ENCODE peak calls at places on chromosomes 6 and 20, in six cellular contexts. One of them, this sample, is unnamed.

GRCh38 chr6:6968731-6969552 is 138.8 kb upstream of the RREB1 start:
- DNase-seq in heart right ventricle: no peak
- DNase-seq in pancreas: peak; percentile 44
- DNase-seq in MM.1S: no peak
- DNase-seq in brain microvascular endothelial cell: no peak
- DNase-seq in HCT116: no peak
- DNase-seq in this sample: no peak

GRCh38 chr6:22825210-22825609 is 255.8 kb downstream of the HDGFL1 start:
- DNase-seq in heart right ventricle: no peak
- DNase-seq in pancreas: no peak
- DNase-seq in MM.1S: no peak
- DNase-seq in brain microvascular endothelial cell: no peak
- DNase-seq in HCT116: no peak
- DNase-seq in this sample: no peak

GRCh38 chr20:56442381-56443365 is 25.8 kb upstream of the RTF2 start:
- DNase-seq in heart right ventricle: no peak
- DNase-seq in pancreas: no peak
- DNase-seq in MM.1S: no peak
- DNase-seq in brain microvascular endothelial cell: no peak
- DNase-seq in HCT116: no peak
- DNase-seq in this sample: no peak

GRCh38 chr20:46701556-46701955 is 7.9 kb upstream of the SLC2A10 start:
- DNase-seq in heart right ventricle: no peak
- DNase-seq in pancreas: no peak
- DNase-seq in MM.1S: no peak
- DNase-seq in brain microvascular endothelial cell: no peak
- DNase-seq in HCT116: no peak
- DNase-seq in this sample: no peak

GRCh38 chr6:139515511-139515910 is 141.1 kb upstream of the CITED2 start:
- DNase-seq in heart right ventricle: no peak
- DNase-seq in pancreas: no peak
- DNase-seq in MM.1S: no peak
- DNase-seq in brain microvascular endothelial cell: peak; percentile 60
- DNase-seq in HCT116: no peak
- DNase-seq in this sample: no peak

GRCh38 chr6:112150363-112150762 is 63.0 kb downstream of the FAM229B start:
- DNase-seq in heart right ventricle: no peak
- DNase-seq in pancreas: no peak
- DNase-seq in MM.1S: no peak
- DNase-seq in brain microvascular endothelial cell: no peak
- DNase-seq in HCT116: no peak
- DNase-seq in this sample: no peak

GRCh38 chr6:137914530-137915193 is 47.6 kb downstream of the TNFAIP3 start:
- DNase-seq in heart right ventricle: no peak
- DNase-seq in pancreas: no peak
- DNase-seq in MM.1S: no peak
- DNase-seq in brain microvascular endothelial cell: no peak
- DNase-seq in HCT116: no peak
- DNase-seq in this sample: no peak

GRCh38 chr6:15921243-15921642 is 207.6 kb upstream of the MYLIP start:
- DNase-seq in heart right ventricle: no peak
- DNase-seq in pancreas: no peak
- DNase-seq in MM.1S: no peak
- DNase-seq in brain microvascular endothelial cell: no peak
- DNase-seq in HCT116: no peak
- DNase-seq in this sample: no peak

GRCh38 chr6:127606131-127606562 is 29.2 kb downstream of the C6orf58 start:
- DNase-seq in heart right ventricle: no peak
- DNase-seq in pancreas: no peak
- DNase-seq in MM.1S: peak; percentile 15
- DNase-seq in brain microvascular endothelial cell: peak; percentile 44
- DNase-seq in HCT116: peak; percentile 41
- DNase-seq in this sample: no peak

GRCh38 chr6:170522565-170523183 is 30.4 kb downstream of the PSMB1 start:
- DNase-seq in heart right ventricle: no peak
- DNase-seq in pancreas: no peak
- DNase-seq in MM.1S: no peak
- DNase-seq in brain microvascular endothelial cell: no peak
- DNase-seq in HCT116: peak; percentile 12
- DNase-seq in this sample: no peak

GRCh38 chr20:3485913-3486312 is 15.1 kb downstream of the ATRN start:
- DNase-seq in heart right ventricle: no peak
- DNase-seq in pancreas: no peak
- DNase-seq in MM.1S: no peak
- DNase-seq in brain microvascular endothelial cell: no peak
- DNase-seq in HCT116: no peak
- DNase-seq in this sample: no peak

GRCh38 chr6:110612298-110612697 is 135.9 kb upstream of the SLC22A16 start:
- DNase-seq in heart right ventricle: no peak
- DNase-seq in pancreas: no peak
- DNase-seq in MM.1S: no peak
- DNase-seq in brain microvascular endothelial cell: no peak
- DNase-seq in HCT116: no peak
- DNase-seq in this sample: no peak

GRCh38 chr6:151087861-151088598 is 151.7 kb upstream of the AKAP12 start:
- DNase-seq in heart right ventricle: peak; percentile 67
- DNase-seq in pancreas: no peak
- DNase-seq in MM.1S: no peak
- DNase-seq in brain microvascular endothelial cell: peak; percentile 89
- DNase-seq in HCT116: no peak
- DNase-seq in this sample: no peak

GRCh38 chr6:16690244-16691142 is 70.8 kb downstream of the ATXN1 start:
- DNase-seq in heart right ventricle: no peak
- DNase-seq in pancreas: no peak
- DNase-seq in MM.1S: no peak
- DNase-seq in brain microvascular endothelial cell: no peak
- DNase-seq in HCT116: no peak
- DNase-seq in this sample: no peak

GRCh38 chr20:53935353-53936084 is 134.9 kb downstream of the BCAS1 start:
- DNase-seq in heart right ventricle: no peak
- DNase-seq in pancreas: no peak
- DNase-seq in MM.1S: peak; percentile 39
- DNase-seq in brain microvascular endothelial cell: no peak
- DNase-seq in HCT116: no peak
- DNase-seq in this sample: no peak

GRCh38 chr20:3162080-3162611 is 2.5 kb upstream of the FASTKD5 start:
- DNase-seq in heart right ventricle: no peak
- DNase-seq in pancreas: peak; percentile 46
- DNase-seq in MM.1S: no peak
- DNase-seq in brain microvascular endothelial cell: no peak
- DNase-seq in HCT116: no peak
- DNase-seq in this sample: no peak

GRCh38 chr6:28922841-28923317 is 906 bp downstream of the TRIM27 start:
- DNase-seq in heart right ventricle: peak; percentile 59
- DNase-seq in pancreas: peak; percentile 50
- DNase-seq in MM.1S: peak; percentile 36
- DNase-seq in brain microvascular endothelial cell: peak; percentile 23
- DNase-seq in HCT116: no peak
- DNase-seq in this sample: peak; percentile 63

DNA sequence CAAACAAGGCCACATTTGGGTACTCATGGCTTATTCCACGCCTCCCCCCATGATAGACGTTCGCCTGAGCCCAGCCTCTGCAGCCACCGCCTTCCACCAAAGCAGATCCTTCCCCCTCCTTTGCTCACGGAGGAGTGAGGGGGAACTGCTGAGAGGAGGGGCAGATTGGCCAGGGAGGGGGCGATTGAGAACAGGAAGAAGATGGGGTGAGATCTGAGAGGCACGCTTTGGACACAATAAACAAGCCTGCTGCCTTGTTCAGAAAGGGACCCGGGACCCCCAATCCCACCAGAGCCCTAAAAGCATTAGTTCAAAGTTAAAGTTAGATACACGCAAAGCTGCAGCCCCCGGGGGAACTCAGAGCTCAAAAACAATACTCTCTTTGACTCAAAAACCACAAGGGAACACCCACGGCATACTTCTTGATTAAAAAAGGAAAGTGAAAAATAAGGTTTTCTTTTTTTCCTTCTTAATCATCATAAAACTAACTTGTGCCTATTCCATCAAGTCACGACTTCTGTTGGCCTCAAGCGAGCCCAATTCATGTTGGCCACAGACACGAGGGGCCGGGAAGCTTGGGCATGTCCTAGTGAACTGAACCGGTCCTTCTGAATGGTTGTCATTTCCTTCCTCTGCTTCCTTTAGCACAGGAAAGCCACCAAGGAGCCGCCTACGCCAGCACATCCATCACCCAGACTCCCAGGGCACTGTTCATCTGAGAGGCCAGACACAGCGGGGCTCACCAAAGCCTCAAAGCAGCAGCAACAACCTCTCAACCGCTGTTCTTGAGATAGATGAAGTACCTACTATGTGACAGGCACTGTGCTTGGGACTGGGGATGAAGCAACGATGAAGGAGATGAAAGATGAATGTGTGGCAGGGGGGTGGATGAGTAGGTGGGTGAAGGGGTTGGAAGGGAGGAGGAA is 44.7 kb downstream of the NFATC2 start:
- DNase-seq in heart right ventricle: peak; percentile 30
- DNase-seq in pancreas: no peak
- DNase-seq in MM.1S: no peak
- DNase-seq in brain microvascular endothelial cell: no peak
- DNase-seq in HCT116: no peak
- DNase-seq in this sample: no peak
- H3K4me3 ChIP-seq in heart right ventricle: no peak overlapping the region
- H3K4me3 ChIP-seq in pancreas: no peak overlapping the region
- H3K4me3 ChIP-seq in MM.1S: no peak overlapping the region
- H3K4me3 ChIP-seq in brain microvascular endothelial cell: peak overlapping the region; percentile 20
- H3K4me3 ChIP-seq in HCT116: no peak overlapping the region
- H3K4me3 ChIP-seq in this sample: no peak overlapping the region

DNA sequence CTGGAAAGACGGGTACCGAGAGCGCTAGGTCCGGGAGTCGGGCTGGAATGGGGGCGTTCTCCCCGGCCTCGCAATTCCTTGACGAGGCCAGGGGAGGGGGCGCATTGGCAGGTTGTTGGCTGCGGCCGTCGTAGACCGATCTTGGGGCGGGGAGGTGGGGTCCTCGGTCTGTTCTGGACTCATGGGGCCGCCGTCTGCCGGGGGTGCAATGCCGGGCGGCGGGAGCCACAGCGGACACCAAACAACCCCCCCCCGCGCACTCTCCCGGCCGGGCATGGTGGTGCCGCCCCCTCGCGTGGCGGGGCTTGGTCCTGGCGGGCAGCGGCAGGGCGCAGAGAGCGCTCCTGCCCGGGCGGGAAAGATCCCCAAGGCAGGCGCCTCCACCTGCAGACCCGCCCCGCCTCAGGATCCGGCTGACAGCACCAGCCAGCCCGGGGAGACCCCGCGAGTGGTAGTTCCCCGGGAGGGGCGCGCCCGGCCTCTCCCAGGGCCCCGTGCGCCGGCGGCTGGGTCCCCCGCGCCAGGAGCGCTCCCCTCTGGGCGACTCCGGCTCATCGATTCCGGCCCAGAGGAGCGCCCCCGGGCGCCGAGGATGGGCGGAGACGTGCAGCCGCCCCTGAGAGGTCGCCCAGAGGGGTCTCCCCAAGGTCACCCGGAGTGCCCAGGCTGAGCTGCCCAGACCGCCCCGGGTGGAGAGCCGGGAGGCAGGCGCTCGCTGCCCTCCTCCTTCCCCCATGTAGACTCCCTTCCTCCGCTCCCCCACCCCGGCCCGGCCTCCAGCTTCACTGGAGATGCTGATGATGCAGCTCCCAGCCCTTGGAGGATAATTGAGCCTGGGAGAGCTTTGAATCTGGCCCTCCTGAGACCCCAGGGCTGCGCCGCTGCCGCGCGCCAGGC is 709 bp downstream of the PPP1R16B start:
- DNase-seq in heart right ventricle: no peak
- DNase-seq in pancreas: no peak
- DNase-seq in MM.1S: peak; percentile 51
- DNase-seq in brain microvascular endothelial cell: no peak
- DNase-seq in HCT116: no peak
- DNase-seq in this sample: peak; percentile 75
- TF ChIP-seq CTCF in heart right ventricle: no peak
- TF ChIP-seq CTCF in pancreas: no peak
- TF ChIP-seq CTCF in MM.1S: peak; percentile 8
- TF ChIP-seq CTCF in brain microvascular endothelial cell: no peak
- TF ChIP-seq CTCF in HCT116: no peak
- TF ChIP-seq CTCF in this sample: no peak

DNA sequence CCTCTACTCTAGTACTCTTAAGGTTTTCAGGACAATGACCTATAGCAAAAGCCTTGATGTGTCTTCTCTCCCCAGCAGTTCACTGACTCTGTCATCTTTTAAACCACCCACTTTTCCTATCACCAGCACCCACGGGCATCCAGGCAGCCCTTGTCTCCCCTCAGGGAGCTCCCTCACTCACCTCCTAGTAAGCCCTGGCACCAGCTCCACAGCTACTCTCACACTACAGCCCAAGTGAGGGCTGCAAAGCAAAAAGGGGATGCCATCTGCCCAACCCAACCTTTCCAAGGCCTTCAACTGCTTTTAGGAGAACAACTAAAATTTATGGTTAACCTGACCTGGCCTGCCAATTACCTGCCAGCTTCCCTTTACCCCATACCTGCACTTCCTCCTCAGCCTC is 26.0 kb downstream of the GCLC start:
- DNase-seq in heart right ventricle: no peak
- DNase-seq in pancreas: no peak
- DNase-seq in MM.1S: no peak
- DNase-seq in brain microvascular endothelial cell: no peak
- DNase-seq in HCT116: no peak
- DNase-seq in this sample: no peak
- H3K27ac ChIP-seq in heart right ventricle: no peak overlapping the region
- H3K27ac ChIP-seq in pancreas: no peak overlapping the region
- H3K27ac ChIP-seq in MM.1S: no peak overlapping the region
- H3K27ac ChIP-seq in brain microvascular endothelial cell: no peak overlapping the region
- H3K27ac ChIP-seq in HCT116: no peak overlapping the region
- H3K27ac ChIP-seq in this sample: no peak overlapping the region

GRCh38 chr6:5246870-5247161 is 13.9 kb downstream of the LYRM4 start:
- DNase-seq in heart right ventricle: no peak
- DNase-seq in pancreas: no peak
- DNase-seq in MM.1S: no peak
- DNase-seq in brain microvascular endothelial cell: no peak
- DNase-seq in HCT116: no peak
- DNase-seq in this sample: no peak

GRCh38 chr6:5241242-5241641 is 19.5 kb downstream of the LYRM4 start:
- DNase-seq in heart right ventricle: no peak
- DNase-seq in pancreas: no peak
- DNase-seq in MM.1S: no peak
- DNase-seq in brain microvascular endothelial cell: no peak
- DNase-seq in HCT116: no peak
- DNase-seq in this sample: no peak

GRCh38 chr6:5246141-5246869 is 14.4 kb downstream of the LYRM4 start:
- DNase-seq in heart right ventricle: no peak
- DNase-seq in pancreas: no peak
- DNase-seq in MM.1S: no peak
- DNase-seq in brain microvascular endothelial cell: no peak
- DNase-seq in HCT116: no peak
- DNase-seq in this sample: no peak

GRCh38 chr6:5238336-5238735 is 22.4 kb downstream of the LYRM4 start:
- DNase-seq in heart right ventricle: no peak
- DNase-seq in pancreas: no peak
- DNase-seq in MM.1S: no peak
- DNase-seq in brain microvascular endothelial cell: no peak
- DNase-seq in HCT116: no peak
- DNase-seq in this sample: no peak

DNA sequence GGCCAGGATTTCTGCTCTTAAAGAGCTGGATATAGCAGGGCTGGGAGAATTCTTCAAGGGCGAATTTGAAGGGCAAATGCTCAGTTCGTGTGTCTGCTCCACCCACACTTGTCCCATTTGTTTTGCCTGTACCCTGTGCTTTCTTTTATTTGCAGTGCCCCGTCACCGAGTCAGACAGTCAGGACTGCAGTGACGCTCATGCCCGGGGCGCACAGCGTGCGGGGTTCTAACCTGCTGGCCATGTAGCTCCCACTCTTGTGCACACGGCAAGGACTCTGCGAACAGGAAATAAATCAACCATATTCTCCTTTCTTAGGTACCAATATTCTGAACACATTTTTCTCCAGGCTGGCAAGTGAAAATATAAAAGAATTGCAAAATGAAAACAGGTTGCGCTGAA is 17.7 kb downstream of the LYRM4 start:
- DNase-seq in heart right ventricle: no peak
- DNase-seq in pancreas: no peak
- DNase-seq in MM.1S: no peak
- DNase-seq in brain microvascular endothelial cell: no peak
- DNase-seq in HCT116: no peak
- DNase-seq in this sample: no peak
- H3K4me3 ChIP-seq in heart right ventricle: no peak overlapping the region
- H3K4me3 ChIP-seq in pancreas: no peak overlapping the region
- H3K4me3 ChIP-seq in MM.1S: no peak overlapping the region
- H3K4me3 ChIP-seq in brain microvascular endothelial cell: no peak overlapping the region
- H3K4me3 ChIP-seq in HCT116: no peak overlapping the region
- H3K4me3 ChIP-seq in this sample: no peak overlapping the region